ENCODE peak calls at places on chromosomes 6 and 20, in six cellular contexts. B is kidney tubule cell; Z is CD8-positive, alpha-beta T cell; L is activated T-cell treated with anti-CD3 and anti-CD28 coated beads, Interleukin-2, amount 50 U/mL, for 72 hours; I is AG08396; H is iPS-NIHi11. C is an unnamed sample.

GRCh38 chr20:32325706-32326506 is 32.2 kb upstream of the ASXL1 start:
- DNase-seq in B (peak), Z (no peak), L (no peak), I (no peak), H (no peak), C (peak)

GRCh38 chr20:15544727-15545126 is 1028.5 kb downstream of the KIF16B start:
- DNase-seq in B (no peak), Z (no peak), L (no peak), I (no peak), H (no peak), C (no peak)

GRCh38 chr20:32237419-32237818 is 29.7 kb downstream of the POFUT1 start:
- DNase-seq in B (no peak), Z (no peak), L (no peak), I (no peak), H (no peak), C (no peak)

GRCh38 chr6:18177566-18177965 is 22.3 kb downstream of the KDM1B start:
- DNase-seq in B (no peak), Z (no peak), L (no peak), I (no peak), H (no peak), C (no peak)

GRCh38 chr6:136440187-136440582 is 110.0 kb downstream of the MAP7 start:
- DNase-seq in B (peak), Z (no peak), L (no peak), I (no peak), H (no peak), C (no peak)

GRCh38 chr6:85670573-85670972 is 27.9 kb upstream of the SYNCRIP start:
- DNase-seq in B (peak), Z (no peak), L (no peak), I (no peak), H (no peak), C (no peak)

GRCh38 chr6:166364480-166364879 is 18.3 kb downstream of the MPC1 start:
- DNase-seq in B (no peak), Z (no peak), L (no peak), I (no peak), H (no peak), C (no peak)

GRCh38 chr6:12013368-12013617 is 1.2 kb downstream of the HIVEP1 start:
- DNase-seq in B (no peak), Z (no peak), L (no peak), I (no peak), H (no peak), C (no peak)

GRCh38 chr6:44193307-44193910 is 23.3 kb upstream of the MYMX start:
- DNase-seq in B (no peak), Z (no peak), L (no peak), I (peak), H (no peak), C (no peak)

GRCh38 chr6:93394471-93394870 is 24.9 kb downstream of the EPHA7 start:
- DNase-seq in B (no peak), Z (no peak), L (no peak), I (no peak), H (no peak), C (no peak)

C was measured in Caki2.